ENCODE peak calls at places on chromosome 10, in nine cellular contexts. Y, Q, H, C, J, B, D, S and E are unnamed samples.

GRCh38 chr10:132977807-132978206 is 35.4 kb upstream of the CFAP46 start:
- DNase-seq in B (no peak), J (no peak), C (no peak), H (no peak), D (no peak), Q (no peak), Y (no peak), S (no peak), E (peak)

GRCh38 chr10:57716884-57717283 is 550.8 kb downstream of the IPMK start:
- DNase-seq in D (no peak), J (no peak), B (no peak), H (no peak), Q (no peak), S (no peak), C (no peak), Y (no peak), E (no peak)

GRCh38 chr10:62856021-62856420 is 39.9 kb upstream of the EGR2 start:
- DNase-seq in Q (no peak), H (no peak), C (no peak), J (no peak), Y (no peak), S (no peak), B (no peak), D (no peak), E (no peak)

GRCh38 chr10:34936061-34936460 is 121.0 kb upstream of the PARD3 start:
- DNase-seq in Y (no peak), J (no peak), Q (no peak), H (no peak), C (no peak), S (no peak), B (no peak), D (no peak), E (no peak)

GRCh38 chr10:5538892-5539651 is 14.3 kb downstream of the CALML3 start:
- DNase-seq in B (no peak), Y (no peak), Q (peak), H (no peak), J (no peak), D (no peak), S (peak), C (peak), E (no peak)

GRCh38 chr10:26714816-26715487 is 17.5 kb downstream of the PDSS1 start:
- DNase-seq in Q (peak), D (no peak), H (no peak), Y (no peak), J (no peak), C (no peak), B (no peak), S (no peak), E (no peak)

GRCh38 chr10:119104653-119105024 is 726 bp downstream of the DENND10 start:
- DNase-seq in C (peak), H (no peak), Y (no peak), B (peak), J (no peak), S (peak), Q (peak), D (peak), E (peak)

GRCh38 chr10:84026821-84027257 is 112.5 kb upstream of the GHITM start:
- DNase-seq in H (no peak), S (no peak), B (no peak), Q (no peak), C (no peak), D (peak), Y (no peak), J (peak), E (no peak)

GRCh38 chr10:6694447-6695155 is 114.5 kb upstream of the PRKCQ start:
- DNase-seq in D (no peak), S (no peak), B (no peak), Y (no peak), Q (no peak), C (no peak), J (no peak), H (no peak), E (no peak)

GRCh38 chr10:91571671-91572070 is 61.2 kb downstream of the PPP1R3C start:
- DNase-seq in H (no peak), C (no peak), J (no peak), Y (no peak), Q (no peak), B (no peak), S (no peak), D (no peak), E (no peak)

DNA sequence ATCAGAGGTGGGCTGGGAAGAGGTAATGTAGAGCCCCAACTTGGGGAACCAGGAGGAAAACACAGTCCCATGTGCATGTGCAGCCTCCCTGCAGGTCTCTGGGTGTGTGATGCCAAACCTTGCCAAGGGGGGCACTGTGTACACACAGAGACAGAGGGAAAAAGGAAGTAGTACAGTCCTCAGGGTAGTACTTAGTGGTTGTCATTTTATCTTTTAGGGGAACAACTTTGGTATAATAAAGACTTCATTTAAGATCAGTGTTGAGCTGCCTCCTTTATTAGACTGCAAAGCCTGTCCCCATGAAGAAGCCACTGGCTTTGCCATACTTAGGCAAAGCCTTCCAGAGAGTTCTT is 151.8 kb downstream of the CDH23 start:
- DNase-seq in Q (no peak), J (no peak), B (no peak), C (no peak), S (no peak), H (no peak), Y (peak), D (peak), E (no peak)
- TF ChIP-seq CTCF in Q (no peak), J (peak), B (no peak), C (no peak), S (no peak), H (no peak), Y (peak), D (peak), E (no peak)

DNA sequence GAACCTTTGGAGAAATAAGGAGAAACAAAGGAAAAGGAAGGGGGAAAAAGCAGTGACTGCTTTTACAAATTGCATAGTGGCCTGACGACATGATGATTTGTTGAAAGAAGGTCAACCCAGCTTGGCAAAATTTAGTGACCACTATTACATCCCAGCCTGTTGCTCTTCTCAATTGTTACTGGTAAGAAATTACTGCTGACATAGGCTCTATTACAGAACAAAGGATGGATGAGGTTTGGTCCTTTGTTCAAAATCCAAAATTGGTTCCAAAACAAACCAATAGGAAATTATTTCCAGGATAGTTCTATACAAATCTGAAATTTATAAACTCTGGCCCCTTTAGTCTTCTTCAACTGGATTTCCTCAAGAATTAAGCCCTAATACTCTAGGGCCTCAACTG is 39.6 kb downstream of the USP54 start:
- DNase-seq in Q (no peak), Y (no peak), J (no peak), H (no peak), B (no peak), D (no peak), S (no peak), C (no peak), E (no peak)
- TF ChIP-seq EP300 in Q (no peak), Y (no peak), J (no peak), H (no peak), B (no peak), D (no peak), S (no peak), C (no peak), E (no peak)

DNA sequence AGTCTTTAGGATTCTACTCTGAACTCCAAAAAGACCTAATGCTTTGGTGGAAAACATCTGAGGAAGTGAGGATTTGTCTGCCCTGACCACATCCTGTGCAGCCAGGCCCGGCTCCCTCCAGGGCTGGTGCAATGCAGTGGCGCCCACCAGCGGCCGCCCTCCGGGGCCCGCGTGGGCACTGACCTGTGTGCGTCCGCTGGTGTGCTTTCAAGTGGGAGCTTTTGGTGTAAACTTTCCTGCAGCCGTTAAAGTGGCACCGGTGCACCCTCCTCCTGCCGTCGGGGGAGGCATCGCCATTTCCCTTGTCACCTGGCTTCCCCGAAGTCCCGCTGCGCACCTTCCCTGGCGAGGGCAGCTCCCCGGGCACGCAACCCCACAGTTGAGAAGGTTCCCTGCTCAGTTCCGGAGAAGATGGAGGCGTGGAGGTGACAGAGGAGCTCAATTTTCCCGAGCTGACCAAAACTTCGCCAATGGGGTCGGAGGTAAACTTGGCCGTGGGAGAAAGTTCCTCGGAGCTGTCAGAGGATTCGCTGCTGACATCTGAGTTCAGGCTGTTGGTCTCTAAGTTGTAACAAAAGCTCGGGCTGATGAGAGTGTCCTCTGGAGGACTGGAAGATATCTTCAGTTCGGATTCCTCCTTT is 3.4 kb downstream of the KLF6 start:
- DNase-seq in S (no peak), D (no peak), B (no peak), J (no peak), Y (no peak), H (peak), C (peak), Q (peak), E (peak)
- TF ChIP-seq CTCF in S (no peak), D (peak), B (no peak), J (peak), Y (peak), H (peak), C (no peak), Q (peak), E (peak)

GRCh38 chr10:12733271-12733670 is 268.2 kb downstream of the CCDC3 start:
- DNase-seq in Q (no peak), Y (no peak), H (no peak), C (no peak), B (no peak), S (no peak), J (no peak), D (no peak), E (no peak)
- TF ChIP-seq EP300 in Q (no peak), Y (no peak), H (no peak), C (no peak), B (no peak), S (no peak), J (no peak), D (no peak), E (no peak)